ENCODE peak calls at places on chromosome 10, in seven cellular contexts. One of them, this sample, is unnamed.
A peak's percentile ranks its signal among the peaks of the same experiment; 100 is the strongest.

GRCh38 chr10:121240011-121240410 is 358.2 kb downstream of the FGFR2 start:
- DNase-seq in mucosa of gallbladder: peak; percentile 72
- DNase-seq in NT2/D1: no peak
- DNase-seq in SHP77 treated with DMSO at 0.1 percent for 48 hours: no peak
- DNase-seq in Peyer's patch: peak; percentile 88
- DNase-seq in heart right ventricle: no peak
- DNase-seq in GM04503: no peak
- DNase-seq in this sample: no peak

GRCh38 chr10:3931901-3932300 is 146.9 kb upstream of the KLF6 start:
- DNase-seq in heart right ventricle: no peak
- DNase-seq in NT2/D1: no peak
- DNase-seq in mucosa of gallbladder: no peak
- DNase-seq in GM04503: no peak
- DNase-seq in SHP77 treated with DMSO at 0.1 percent for 48 hours: no peak
- DNase-seq in Peyer's patch: no peak
- DNase-seq in this sample: no peak

GRCh38 chr10:88095291-88095721 is 231.9 kb downstream of the PTEN start:
- DNase-seq in heart right ventricle: no peak
- DNase-seq in SHP77 treated with DMSO at 0.1 percent for 48 hours: no peak
- DNase-seq in Peyer's patch: no peak
- DNase-seq in NT2/D1: no peak
- DNase-seq in mucosa of gallbladder: peak; percentile 20
- DNase-seq in GM04503: peak; percentile 99
- DNase-seq in this sample: peak; percentile 97

GRCh38 chr10:43237631-43238446 is 29.0 kb downstream of the RASGEF1A start:
- DNase-seq in NT2/D1: no peak
- DNase-seq in GM04503: no peak
- DNase-seq in Peyer's patch: peak; percentile 28
- DNase-seq in SHP77 treated with DMSO at 0.1 percent for 48 hours: no peak
- DNase-seq in heart right ventricle: no peak
- DNase-seq in mucosa of gallbladder: no peak
- DNase-seq in this sample: no peak

GRCh38 chr10:121592155-121592890 is 5.9 kb downstream of the FGFR2 start:
- DNase-seq in mucosa of gallbladder: no peak
- DNase-seq in Peyer's patch: no peak
- DNase-seq in GM04503: no peak
- DNase-seq in heart right ventricle: no peak
- DNase-seq in NT2/D1: no peak
- DNase-seq in SHP77 treated with DMSO at 0.1 percent for 48 hours: no peak
- DNase-seq in this sample: no peak

GRCh38 chr10:76998451-76998850 is 639.2 kb downstream of the KCNMA1 start:
- DNase-seq in Peyer's patch: no peak
- DNase-seq in NT2/D1: no peak
- DNase-seq in mucosa of gallbladder: no peak
- DNase-seq in SHP77 treated with DMSO at 0.1 percent for 48 hours: no peak
- DNase-seq in GM04503: no peak
- DNase-seq in heart right ventricle: no peak
- DNase-seq in this sample: no peak

GRCh38 chr10:33010132-33011037 is 52.4 kb upstream of the ITGB1 start:
- DNase-seq in mucosa of gallbladder: peak; percentile 76
- DNase-seq in heart right ventricle: no peak
- DNase-seq in NT2/D1: no peak
- DNase-seq in GM04503: peak; percentile 91
- DNase-seq in SHP77 treated with DMSO at 0.1 percent for 48 hours: peak; percentile 4
- DNase-seq in Peyer's patch: no peak
- DNase-seq in this sample: peak; percentile 98

GRCh38 chr10:11095374-11095785 is 77.7 kb downstream of the CELF2 start:
- DNase-seq in Peyer's patch: no peak
- DNase-seq in GM04503: no peak
- DNase-seq in mucosa of gallbladder: no peak
- DNase-seq in SHP77 treated with DMSO at 0.1 percent for 48 hours: no peak
- DNase-seq in NT2/D1: no peak
- DNase-seq in heart right ventricle: no peak
- DNase-seq in this sample: no peak

GRCh38 chr10:97050205-97050745 is 135.5 kb downstream of the SLIT1 start:
- DNase-seq in heart right ventricle: no peak
- DNase-seq in SHP77 treated with DMSO at 0.1 percent for 48 hours: no peak
- DNase-seq in NT2/D1: no peak
- DNase-seq in GM04503: no peak
- DNase-seq in mucosa of gallbladder: no peak
- DNase-seq in Peyer's patch: peak; percentile 32
- DNase-seq in this sample: no peak